ENCODE peak calls at places on chromosomes 7 and 10, in six cellular contexts. X, S, B, W, J and D are unnamed samples.

GRCh38 chr7:97772034-97772891 is 40.4 kb downstream of the TAC1 start:
- DNase-seq in B (no peak), X (no peak), W (no peak), J (no peak), S (no peak), D (no peak)

GRCh38 chr10:15931376-15931775 is 71.1 kb upstream of the MINDY3 start:
- DNase-seq in J (no peak), S (no peak), X (no peak), W (no peak), B (no peak), D (no peak)

GRCh38 chr7:142391191-142391992 is 133.5 kb upstream of the PRSS58 start:
- DNase-seq in S (no peak), W (no peak), X (peak), J (peak), B (no peak), D (peak)

GRCh38 chr10:110646417-110647135 is 2.4 kb downstream of the RBM20 start:
- DNase-seq in X (no peak), J (no peak), S (no peak), B (no peak), W (no peak), D (no peak)

GRCh38 chr10:6072215-6072941 is 10.2 kb upstream of the IL2RA start:
- DNase-seq in X (no peak), J (no peak), S (no peak), W (no peak), B (no peak), D (no peak)

GRCh38 chr7:39357648-39358047 is 208.6 kb upstream of the YAE1 start:
- DNase-seq in B (no peak), J (no peak), X (no peak), S (no peak), W (no peak), D (peak)

GRCh38 chr10:62814901-62815372 is 1.2 kb downstream of the EGR2 start:
- DNase-seq in S (no peak), B (no peak), X (no peak), W (no peak), J (no peak), D (no peak)

GRCh38 chr10:124601431-124602120 is 140.0 kb downstream of the LHPP start:
- DNase-seq in X (no peak), S (no peak), B (no peak), J (no peak), W (no peak), D (no peak)

GRCh38 chr10:14812271-14812670 is 25.6 kb downstream of the CDNF start:
- DNase-seq in J (no peak), S (no peak), X (no peak), B (no peak), W (peak), D (peak)

GRCh38 chr7:84971360-84971759 is 215.5 kb downstream of the SEMA3D start:
- DNase-seq in B (no peak), S (no peak), X (no peak), W (no peak), J (no peak), D (no peak)

GRCh38 chr10:8829592-8829991 is 775.1 kb downstream of the GATA3 start:
- DNase-seq in B (no peak), X (no peak), J (no peak), W (no peak), S (no peak), D (no peak)

GRCh38 chr7:48161407-48162125 is 9.7 kb upstream of the ABCA13 start:
- DNase-seq in S (no peak), X (no peak), J (no peak), B (no peak), W (no peak), D (no peak)

GRCh38 chr10:70683601-70684329 is 11.5 kb downstream of the ADAMTS14 start:
- DNase-seq in J (no peak), W (no peak), B (no peak), X (no peak), S (no peak), D (peak)

GRCh38 chr10:110336111-110336721 is 31.5 kb upstream of the SMNDC1 start:
- DNase-seq in S (no peak), J (peak), W (peak), B (no peak), X (no peak), D (peak)

GRCh38 chr7:135811513-135811912 is 62.9 kb upstream of the FAM180A start:
- DNase-seq in W (peak), B (no peak), X (no peak), S (no peak), J (no peak), D (no peak)

GRCh38 chr10:79002336-79002735 is 66.4 kb upstream of the ZMIZ1 start:
- DNase-seq in S (no peak), X (no peak), W (no peak), J (no peak), B (no peak), D (no peak)

GRCh38 chr7:25846722-25847121 is 305.3 kb upstream of the NFE2L3 start:
- DNase-seq in X (no peak), W (peak), J (peak), S (no peak), B (no peak), D (no peak)

GRCh38 chr10:130456616-130457015 is 320.4 kb downstream of the GLRX3 start:
- DNase-seq in S (no peak), W (no peak), B (no peak), X (no peak), J (no peak), D (no peak)

GRCh38 chr10:89367529-89367928 is 10.3 kb upstream of the IFIT1B start:
- DNase-seq in B (no peak), J (no peak), X (no peak), S (no peak), W (no peak), D (no peak)

GRCh38 chr10:99676435-99676834 is 17.1 kb downstream of the ENTPD7 start:
- DNase-seq in B (no peak), S (no peak), J (no peak), W (peak), X (no peak), D (no peak)

GRCh38 chr10:87817291-87817872 is 644 bp downstream of the ATAD1 start:
- DNase-seq in X (no peak), B (no peak), S (peak), W (no peak), J (peak), D (no peak)

GRCh38 chr7:40658731-40659130 is 523.9 kb downstream of the SUGCT start:
- DNase-seq in W (no peak), X (no peak), B (no peak), J (no peak), S (no peak), D (no peak)

GRCh38 chr7:30646154-30646553 is 36.1 kb downstream of the CRHR2 start:
- DNase-seq in B (no peak), S (no peak), J (no peak), X (no peak), W (no peak), D (no peak)

GRCh38 chr10:35723992-35724391 is 81.9 kb upstream of the FZD8 start:
- DNase-seq in S (no peak), W (no peak), X (no peak), J (no peak), B (no peak), D (no peak)